ENCODE peak calls at places on chromosomes 7 and 10, in five cellular contexts. S is HEK293T, P is HepG2, N is GM12878, A is K562. I is an unnamed sample.

GRCh38 chr7:593324-594115 is 73.9 kb upstream of the PDGFA start:
- DNase-seq in S (no peak), P (no peak), N (peak; percentile 47), A (no peak), I (no peak)

GRCh38 chr10:12675171-12675570 is 325.8 kb downstream of the CAMK1D start:
- DNase-seq in S (no peak), P (no peak), N (no peak), A (no peak), I (no peak)

GRCh38 chr10:8137272-8137680 is 82.8 kb downstream of the GATA3 start:
- DNase-seq in S (no peak), P (no peak), N (no peak), A (no peak), I (no peak)

GRCh38 chr7:139931190-139932007 is 102.3 kb downstream of the TBXAS1 start:
- DNase-seq in S (no peak), P (no peak), N (no peak), A (no peak), I (no peak)

GRCh38 chr7:116540743-116541142 is 15.9 kb downstream of the CAV1 start:
- DNase-seq in S (no peak), P (peak; percentile 6), N (no peak), A (no peak), I (no peak)

GRCh38 chr7:45689011-45689796 is 115.0 kb downstream of the ADCY1 start:
- DNase-seq in S (no peak), P (peak; percentile 24), N (no peak), A (no peak), I (no peak)

GRCh38 chr7:1735806-1736468 is 65.9 kb downstream of the ELFN1 start:
- DNase-seq in S (no peak), P (no peak), N (no peak), A (no peak), I (no peak)

GRCh38 chr7:47534322-47535032 is 47.4 kb downstream of the TNS3 start:
- DNase-seq in S (peak; percentile 28), P (no peak), N (no peak), A (peak; percentile 24), I (peak; percentile 51)

GRCh38 chr7:124322561-124322960 is 289.7 kb upstream of the TMEM229A start:
- DNase-seq in S (no peak), P (no peak), N (no peak), A (no peak), I (no peak)

GRCh38 chr7:71325151-71325550 is 193.2 kb downstream of the GALNT17 start:
- DNase-seq in S (no peak), P (no peak), N (no peak), A (no peak), I (no peak)

GRCh38 chr7:82445226-82445625 is 1.6 kb upstream of the CACNA2D1 start:
- DNase-seq in S (no peak), P (no peak), N (no peak), A (no peak), I (no peak)
- TF ChIP-seq FOXM1 in S (no peak), P (no peak), N (no peak), A (no peak), I (no peak)

DNA sequence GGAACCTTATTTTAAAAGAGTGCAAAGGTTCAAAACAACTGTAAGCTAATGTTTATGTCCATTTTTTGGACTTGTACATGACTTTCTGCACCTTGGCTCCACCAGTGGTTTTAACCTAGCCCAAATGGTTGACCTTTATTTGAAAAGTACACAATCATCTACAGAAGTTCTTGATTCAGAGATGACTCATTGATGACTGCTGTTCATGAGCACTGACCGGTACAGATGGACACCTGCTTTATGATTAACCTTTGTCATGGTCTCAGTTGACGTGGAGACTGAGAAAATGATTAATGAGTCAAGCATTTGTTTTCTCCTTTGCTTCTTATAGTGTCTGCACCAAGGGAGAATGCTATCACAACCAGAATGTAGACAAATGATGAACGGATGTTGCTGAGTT is 55.7 kb upstream of the PTER start:
- DNase-seq in S (no peak), P (peak; percentile 86), N (peak; percentile 17), A (no peak), I (no peak)
- TF ChIP-seq FOXM1 in S (no peak), P (no peak), N (no peak), A (no peak), I (no peak)

DNA sequence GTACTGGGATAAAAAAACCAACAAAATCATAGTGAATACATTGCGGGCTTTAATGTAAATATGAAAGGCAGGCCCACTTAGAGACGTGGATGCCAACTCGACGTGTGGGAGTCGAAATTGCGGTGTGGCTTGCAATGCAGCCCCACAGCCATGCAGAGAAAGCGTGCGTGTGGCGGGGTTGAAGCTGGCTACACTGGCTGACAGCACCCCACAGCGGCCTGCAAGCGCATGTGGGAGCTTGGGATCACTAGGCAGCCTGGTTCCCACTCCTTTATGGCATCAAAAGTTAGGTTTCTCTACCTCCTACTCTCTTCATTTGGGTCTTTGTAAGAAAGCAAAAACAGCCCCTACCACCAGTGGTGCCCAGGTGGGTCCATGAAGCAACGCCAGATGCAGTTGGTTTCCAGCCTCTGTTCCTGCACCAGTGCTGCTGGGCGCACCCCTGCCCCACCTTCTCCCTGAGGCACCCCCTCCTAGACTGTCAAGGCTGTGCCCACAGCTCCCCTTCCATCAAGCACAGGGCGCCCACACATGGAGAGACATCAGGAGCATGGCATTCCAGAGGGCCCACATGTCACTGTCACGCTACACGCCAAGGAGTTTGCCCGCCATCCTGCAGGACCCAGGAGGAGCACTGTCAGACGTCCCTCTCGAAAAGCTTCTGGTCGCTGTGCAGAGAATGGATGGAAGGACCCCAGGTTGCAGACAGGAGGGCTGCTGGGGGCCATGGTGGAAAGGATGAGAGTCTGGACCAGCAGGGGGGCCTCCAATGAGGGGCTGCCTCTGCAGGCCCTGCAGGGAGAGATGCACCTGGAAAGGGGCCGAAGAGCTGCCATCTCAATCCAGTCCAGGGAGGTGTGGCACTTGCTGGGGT is 142.9 kb downstream of the PAXIP1 start:
- DNase-seq in S (no peak), P (no peak), N (no peak), A (no peak), I (peak; percentile 20)
- TF ChIP-seq FOXM1 in S (no peak), P (no peak), N (no peak), A (no peak), I (no peak)

GRCh38 chr10:77111611-77112550 is 525.7 kb downstream of the KCNMA1 start:
- DNase-seq in S (peak; percentile 69), P (peak; percentile 60), N (peak; percentile 13), A (peak; percentile 65), I (peak; percentile 76)
- TF ChIP-seq FOXM1 in S (no peak), P (no peak), N (no peak), A (no peak), I (peak; percentile 43)

GRCh38 chr10:24008164-24009066 is 200.5 kb upstream of the KIAA1217 start:
- DNase-seq in S (no peak), P (peak; percentile 81), N (no peak), A (no peak), I (no peak)
- TF ChIP-seq FOXM1 in S (no peak), P (no peak), N (no peak), A (no peak), I (no peak)

GRCh38 chr10:82969405-82969804 is 1094.4 kb downstream of the NRG3 start:
- DNase-seq in S (no peak), P (no peak), N (no peak), A (no peak), I (peak; percentile 14)
- TF ChIP-seq FOXM1 in S (no peak), P (no peak), N (no peak), A (no peak), I (no peak)

GRCh38 chr7:41880107-41880506 is 177.2 kb upstream of the INHBA start:
- DNase-seq in S (no peak), P (no peak), N (no peak), A (no peak), I (no peak)
- TF ChIP-seq FOXM1 in S (no peak), P (no peak), N (no peak), A (no peak), I (peak; percentile 97)

GRCh38 chr7:28747854-28748253 is 210.3 kb downstream of the TRIL start:
- DNase-seq in S (no peak), P (no peak), N (no peak), A (no peak), I (peak; percentile 58)

GRCh38 chr7:28747404-28747803 is 210.7 kb downstream of the TRIL start:
- DNase-seq in S (no peak), P (no peak), N (no peak), A (no peak), I (no peak)

GRCh38 chr7:28748346-28748745 is 209.8 kb downstream of the TRIL start:
- DNase-seq in S (no peak), P (no peak), N (no peak), A (no peak), I (no peak)

GRCh38 chr7:28749673-28750072 is 208.5 kb downstream of the TRIL start:
- DNase-seq in S (no peak), P (no peak), N (no peak), A (no peak), I (no peak)

DNA sequence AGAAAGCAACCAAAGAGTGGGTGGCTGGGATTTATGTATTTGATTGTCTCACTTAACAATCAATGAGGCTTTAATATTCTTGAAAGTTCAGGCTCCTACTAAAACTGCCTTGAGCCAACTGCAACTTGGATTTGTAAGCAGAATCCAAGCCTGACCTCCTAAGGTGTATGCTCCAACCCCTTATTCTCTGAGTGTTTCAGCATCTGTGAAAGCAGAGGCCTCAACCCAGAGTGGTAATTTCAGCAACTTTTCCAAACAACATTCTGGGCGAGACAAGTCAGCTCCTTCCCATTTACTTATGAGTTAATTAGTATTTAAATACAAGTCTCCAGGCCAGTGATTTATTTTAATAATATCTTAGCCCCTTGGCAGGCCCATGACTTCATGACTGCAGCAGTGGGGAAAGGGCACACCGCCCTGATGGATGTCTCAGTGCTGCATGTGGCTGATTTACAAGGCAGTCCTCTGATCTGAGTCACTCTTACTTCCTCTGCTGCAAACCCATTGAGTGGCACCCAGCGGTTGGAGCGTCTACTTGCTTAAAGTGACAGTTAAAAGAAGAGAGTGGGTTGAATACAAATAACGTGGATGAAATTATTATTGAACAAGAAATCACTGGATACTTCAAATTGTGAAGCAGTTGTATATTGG is 209.1 kb downstream of the TRIL start:
- DNase-seq in S (peak; percentile 40), P (no peak), N (no peak), A (no peak), I (no peak)
- TF ChIP-seq FOXM1 in S (no peak), P (no peak), N (no peak), A (no peak), I (no peak)

GRCh38 chr7:39734605-39735004 is 111.2 kb downstream of the RALA start:
- DNase-seq in S (no peak), P (no peak), N (no peak), A (no peak), I (no peak)

GRCh38 chr7:39735903-39736302 is 112.5 kb downstream of the RALA start:
- DNase-seq in S (no peak), P (no peak), N (peak; percentile 19), A (no peak), I (peak; percentile 55)

GRCh38 chr7:39732837-39733804 is 109.7 kb downstream of the RALA start:
- DNase-seq in S (peak; percentile 95), P (peak; percentile 68), N (peak; percentile 95), A (peak; percentile 94), I (peak; percentile 95)

GRCh38 chr7:39733881-39734571 is 110.7 kb downstream of the RALA start:
- DNase-seq in S (no peak), P (peak; percentile 36), N (no peak), A (no peak), I (no peak)
- TF ChIP-seq FOXM1 in S (no peak), P (no peak), N (no peak), A (no peak), I (no peak)